ENCODE peak calls at places on chromosomes 13 and 19, in nine cellular contexts. S is osteoblast, C is cardiac muscle cell, J is brain microvascular endothelial cell, L is GM23248, E is endothelial cell of umbilical vein, X is ascending aorta, H is fibroblast of lung, P is colonic mucosa. B is an unnamed sample. For H3K36me3 and H3K27me3, the result is how much of the 10 kb centered on the place peaks cover.

GRCh38 chr13:35255241-35255640 is 221.2 kb downstream of the MAB21L1 start:
- DNase-seq in S (no peak), C (no peak), J (no peak), L (no peak), E (no peak), X (no peak), H (no peak), P (no peak), B (no peak)

GRCh38 chr13:110062077-110062776 is 244.7 kb downstream of the COL4A1 start:
- DNase-seq in S (peak), C (no peak), J (no peak), L (peak), E (no peak), X (no peak), H (no peak), P (no peak), B (no peak)

GRCh38 chr19:3696660-3696995 is 3.6 kb downstream of the PIP5K1C start:
- DNase-seq in S (peak), C (no peak), J (no peak), L (no peak), E (no peak), X (no peak), H (no peak), P (no peak), B (no peak)

GRCh38 chr19:35462476-35462953 is 14.5 kb downstream of the FFAR2 start:
- DNase-seq in S (no peak), C (no peak), J (no peak), L (no peak), E (no peak), X (no peak), H (no peak), P (peak), B (no peak)

GRCh38 chr13:93562676-93563075 is 336.1 kb downstream of the GPC6 start:
- DNase-seq in S (no peak), C (no peak), J (no peak), L (no peak), E (no peak), X (no peak), H (no peak), P (no peak), B (no peak)

GRCh38 chr19:47157455-47158321 is 27.1 kb downstream of the SAE1 start:
- DNase-seq in S (peak), C (peak), J (peak), L (peak), E (peak), X (peak), H (peak), P (peak), B (no peak)

GRCh38 chr19:57664269-57665127 is 4.2 kb upstream of the ZSCAN4 start:
- DNase-seq in S (peak), C (peak), J (peak), L (peak), E (peak), X (peak), H (peak), P (peak), B (peak)

GRCh38 chr13:77894743-77895142 is 23.9 kb downstream of the EDNRB start:
- DNase-seq in S (no peak), C (peak), J (no peak), L (no peak), E (no peak), X (no peak), H (no peak), P (no peak), B (no peak)

GRCh38 chr19:10986301-10987127 is 25.7 kb downstream of the SMARCA4 start:
- DNase-seq in S (peak), C (no peak), J (no peak), L (no peak), E (no peak), X (no peak), H (no peak), P (no peak), B (no peak)

GRCh38 chr19:32675720-32676185 is at the start of gene RGS9BP:
- DNase-seq in S (peak), C (peak), J (peak), L (peak), E (peak), X (peak), H (peak), P (peak), B (no peak)

GRCh38 chr13:98672947-98673545 is 79.4 kb downstream of the SLC15A1 start:
- DNase-seq in S (peak), C (peak), J (peak), L (peak), E (peak), X (peak), H (peak), P (peak), B (no peak)

GRCh38 chr13:103130681-103131210 is 64.5 kb upstream of the SLC10A2 start:
- DNase-seq in S (peak), C (no peak), J (no peak), L (no peak), E (no peak), X (no peak), H (no peak), P (no peak), B (no peak)

GRCh38 chr19:42628411-42629135 is 33.8 kb upstream of the CEACAM8 start:
- DNase-seq in S (no peak), C (no peak), J (no peak), L (peak), E (no peak), X (no peak), H (no peak), P (no peak), B (no peak)

GRCh38 chr13:45333973-45334922 is 6.7 kb downstream of the TPT1 start:
- DNase-seq in S (peak), C (no peak), J (peak), L (peak), E (peak), X (no peak), H (no peak), P (no peak), B (no peak)

GRCh38 chr13:99281811-99282263 is 23.7 kb upstream of the GPR18 start:
- DNase-seq in S (peak), C (no peak), J (no peak), L (peak), E (no peak), X (peak), H (no peak), P (peak), B (no peak)

GRCh38 chr19:10784257-10784656 is 51.8 kb downstream of the TMED1 start:
- DNase-seq in S (no peak), C (no peak), J (no peak), L (no peak), E (no peak), X (peak), H (no peak), P (no peak), B (no peak)

GRCh38 chr13:40315416-40316064 is 350.9 kb downstream of the FOXO1 start:
- DNase-seq in S (peak), C (no peak), J (no peak), L (no peak), E (peak), X (no peak), H (no peak), P (no peak), B (no peak)

DNA sequence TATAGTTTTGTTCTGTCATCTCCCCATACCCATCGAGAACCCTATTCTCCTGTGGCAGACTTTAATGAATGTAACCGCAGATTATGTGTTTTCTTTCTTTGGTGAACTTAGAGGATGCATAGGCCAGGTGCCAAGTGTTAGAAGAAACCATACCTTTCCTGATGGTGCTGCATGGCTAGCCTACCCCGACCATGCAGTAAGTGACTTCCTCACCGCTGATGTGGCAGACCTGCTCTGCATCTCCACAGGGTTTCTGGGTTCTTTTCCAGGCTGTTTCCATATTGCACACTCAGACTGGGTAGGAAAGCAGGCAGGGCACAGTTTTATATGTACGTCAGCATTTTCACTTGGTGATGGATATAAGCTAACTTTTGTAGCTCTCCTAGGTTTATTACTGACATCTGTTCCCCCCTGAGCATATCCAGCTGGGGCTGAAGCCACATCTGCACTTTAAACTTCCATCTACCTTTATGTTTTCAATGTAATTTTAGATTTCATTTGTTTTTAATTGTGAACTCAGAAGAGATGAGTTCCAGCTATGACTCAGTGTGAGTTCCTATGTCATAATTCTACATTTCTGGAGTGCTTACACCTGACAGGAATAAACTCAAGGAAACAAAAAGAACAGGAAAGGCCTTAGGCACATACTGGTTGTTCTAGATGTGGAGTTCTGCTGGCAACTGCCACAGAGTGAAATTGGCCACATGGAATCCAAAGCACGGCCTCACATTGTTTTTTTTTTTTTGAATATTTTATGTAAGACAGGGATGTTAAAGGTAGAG is 42.4 kb downstream of the LRCH1 start:
- DNase-seq in S (no peak), C (no peak), J (no peak), L (peak), E (peak), X (no peak), H (no peak), P (no peak), B (peak)
- H3K4me3 ChIP-seq in S (no peak), C (no peak), J (no peak), L (no peak), E (no peak), X (no peak), H (no peak), P (no peak), B (no peak)

DNA sequence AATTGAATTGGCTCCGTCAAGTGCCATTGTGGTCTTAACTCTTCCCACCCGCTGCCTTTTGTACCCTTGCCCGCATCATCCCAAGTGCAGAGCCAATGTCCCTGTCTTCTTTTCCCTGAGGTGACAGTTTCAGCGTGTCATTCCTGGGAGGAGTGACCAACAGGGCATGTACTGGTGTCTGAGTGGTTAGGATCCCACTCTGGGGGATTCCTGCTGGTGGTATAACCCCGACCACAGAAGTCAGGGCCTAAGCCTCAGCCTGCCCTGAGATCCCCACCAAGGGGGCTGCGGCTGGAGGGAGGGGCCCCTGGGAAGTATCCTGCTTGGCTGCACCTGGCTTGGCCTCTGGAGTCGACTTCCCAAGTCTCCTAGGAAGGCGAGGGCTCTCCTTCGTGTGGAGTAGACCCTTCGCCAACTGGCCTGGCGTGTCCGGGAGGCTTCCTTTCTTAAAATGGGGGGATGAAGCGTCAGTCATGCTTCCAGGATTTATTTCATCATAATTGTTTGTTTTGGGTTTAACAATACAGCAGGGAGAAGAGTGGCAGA is 40.6 kb downstream of the NFIX start:
- DNase-seq in S (no peak), C (no peak), J (no peak), L (no peak), E (no peak), X (no peak), H (no peak), P (no peak), B (no peak)
- H3K36me3 ChIP-seq in S (under half), C (under half), J (under half), L (under half), E (under half), X (under half), H (under half), P (under half), B (under half)

DNA sequence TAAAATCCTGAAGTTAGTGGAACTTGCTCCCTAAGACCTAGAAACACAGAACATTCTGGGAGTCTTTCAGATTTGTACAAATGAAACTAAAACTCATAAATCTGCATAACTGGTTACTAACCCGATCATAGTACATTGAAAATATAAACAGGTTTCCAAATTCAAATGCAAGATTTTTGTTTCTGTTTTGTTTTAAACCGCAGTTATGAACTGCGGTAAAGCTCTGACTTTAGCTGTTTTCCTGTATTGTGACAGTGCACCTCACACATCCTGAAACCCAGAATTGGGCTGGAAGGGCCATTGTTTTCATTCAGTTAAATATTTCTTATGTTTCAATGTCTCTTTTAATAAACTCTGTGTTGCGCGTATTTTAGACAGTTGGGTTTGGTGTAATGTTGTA is 204.7 kb downstream of the SHISA2 start:
- DNase-seq in S (no peak), C (no peak), J (no peak), L (no peak), E (no peak), X (no peak), H (no peak), P (no peak), B (no peak)
- H3K27me3 ChIP-seq in S (under half), C (under half), J (under half), L (under half), E (under half), X (under half), H (under half), P (under half), B (under half)

GRCh38 chr19:8444677-8445487 is at the start of gene HNRNPM:
- DNase-seq in S (peak), C (peak), J (peak), L (peak), E (peak), X (peak), H (peak), P (peak), B (peak)
- H3K4me3 ChIP-seq in S (peak), C (peak), J (peak), L (peak), E (peak), X (peak), H (peak), P (peak), B (peak)